ENCODE peak calls at places on chromosome 17, in ten cellular contexts. A is left ventricle myocardium inferior, D is right cardiac atrium, L is GM23248, U is ovary, K is stomach, G is mucosa of descending colon, J is DND-41, I is BE2C, Q is lower lobe of right lung. S is an unnamed sample.

GRCh38 chr17:57097832-57098421 is 12.9 kb downstream of the AKAP1 start:
- DNase-seq in J (no peak), K (no peak), D (peak; percentile 53), L (peak; percentile 68), I (peak; percentile 57), U (peak; percentile 51), A (no peak), Q (no peak), G (no peak), S (no peak)

GRCh38 chr17:81685108-81685507 is 1.3 kb downstream of the HGS start:
- DNase-seq in G (no peak), A (no peak), K (no peak), L (peak; percentile 96), I (no peak), D (no peak), J (peak; percentile 44), U (no peak), Q (no peak), S (no peak)

GRCh38 chr17:43952351-43952723 is 1.4 kb downstream of the PYY start:
- DNase-seq in U (no peak), I (no peak), K (no peak), Q (no peak), D (no peak), L (peak; percentile 34), J (no peak), G (peak; percentile 29), A (no peak), S (no peak)

GRCh38 chr17:73352261-73352660 is 40.5 kb upstream of the CDC42EP4 start:
- DNase-seq in Q (no peak), I (no peak), L (no peak), G (no peak), A (no peak), U (no peak), J (no peak), K (no peak), D (peak; percentile 21), S (no peak)

GRCh38 chr17:57517519-57518342 is 227.4 kb downstream of the CCDC182 start:
- DNase-seq in J (no peak), A (no peak), K (no peak), I (no peak), Q (no peak), D (no peak), L (no peak), U (no peak), G (no peak), S (no peak)

GRCh38 chr17:7017827-7018200 is 5.0 kb upstream of the BCL6B start:
- DNase-seq in G (no peak), Q (no peak), J (peak; percentile 43), U (peak; percentile 34), L (no peak), K (no peak), D (no peak), I (no peak), A (no peak), S (no peak)

GRCh38 chr17:32927724-32928526 is at the start of gene TMEM98:
- DNase-seq in G (peak; percentile 53), I (peak; percentile 12), L (peak; percentile 73), D (peak; percentile 77), U (peak; percentile 53), K (peak; percentile 43), A (peak; percentile 20), Q (no peak), J (no peak), S (no peak)

GRCh38 chr17:32523827-32524552 is 37.2 kb downstream of the CDK5R1 start:
- DNase-seq in Q (no peak), L (no peak), I (no peak), J (no peak), D (no peak), K (no peak), U (no peak), A (no peak), G (no peak), S (no peak)

GRCh38 chr17:78434455-78435329 is 56.2 kb downstream of the PGS1 start:
- DNase-seq in I (peak; percentile 43), Q (no peak), D (peak; percentile 47), J (no peak), A (no peak), U (no peak), L (no peak), G (no peak), K (no peak), S (no peak)

GRCh38 chr17:57747221-57748017 is 2.3 kb upstream of the CCDC182 start:
- DNase-seq in Q (no peak), I (peak; percentile 57), D (no peak), G (no peak), U (peak; percentile 43), K (peak; percentile 38), A (no peak), J (peak; percentile 69), L (peak; percentile 74), S (peak; percentile 18)

GRCh38 chr17:8366231-8366630 is 10.3 kb downstream of the KRABD2 start:
- DNase-seq in A (no peak), I (no peak), Q (no peak), L (peak; percentile 81), D (no peak), K (no peak), J (no peak), G (no peak), U (no peak), S (no peak)

GRCh38 chr17:76243826-76244679 is 3.8 kb upstream of the RNF157 start:
- DNase-seq in U (no peak), I (no peak), Q (no peak), L (no peak), D (no peak), A (no peak), G (no peak), J (peak; percentile 73), K (no peak), S (no peak)

GRCh38 chr17:76247304-76247703 is 7.0 kb upstream of the RNF157 start:
- DNase-seq in K (no peak), L (no peak), G (no peak), D (no peak), U (no peak), I (no peak), J (no peak), Q (no peak), A (no peak), S (no peak)

GRCh38 chr17:76248013-76248782 is 7.9 kb upstream of the RNF157 start:
- DNase-seq in D (no peak), L (no peak), A (no peak), Q (no peak), G (no peak), K (peak; percentile 28), I (no peak), J (no peak), U (no peak), S (no peak)

GRCh38 chr17:76250141-76250540 is 9.8 kb upstream of the RNF157 start:
- DNase-seq in I (no peak), A (no peak), G (no peak), D (no peak), U (no peak), J (no peak), Q (no peak), K (no peak), L (no peak), S (no peak)

GRCh38 chr17:76246080-76247066 is 6.1 kb upstream of the RNF157 start:
- DNase-seq in L (peak; percentile 41), G (no peak), K (no peak), J (peak; percentile 72), I (no peak), U (no peak), D (no peak), A (no peak), Q (no peak), S (no peak)
- H3K4me1 ChIP-seq in L (peaks cover 3% of the 10 kb centered on the region), G (peaks cover 12% of the 10 kb centered on the region), K (peaks cover 13% of the 10 kb centered on the region), J (peaks cover 30% of the 10 kb centered on the region), I (no peaks in the 10 kb centered on the region), U (no peaks in the 10 kb centered on the region), D (no peaks in the 10 kb centered on the region), A (peaks cover 8% of the 10 kb centered on the region), Q (peaks cover 24% of the 10 kb centered on the region), S (peaks cover 36% of the 10 kb centered on the region)

DNA sequence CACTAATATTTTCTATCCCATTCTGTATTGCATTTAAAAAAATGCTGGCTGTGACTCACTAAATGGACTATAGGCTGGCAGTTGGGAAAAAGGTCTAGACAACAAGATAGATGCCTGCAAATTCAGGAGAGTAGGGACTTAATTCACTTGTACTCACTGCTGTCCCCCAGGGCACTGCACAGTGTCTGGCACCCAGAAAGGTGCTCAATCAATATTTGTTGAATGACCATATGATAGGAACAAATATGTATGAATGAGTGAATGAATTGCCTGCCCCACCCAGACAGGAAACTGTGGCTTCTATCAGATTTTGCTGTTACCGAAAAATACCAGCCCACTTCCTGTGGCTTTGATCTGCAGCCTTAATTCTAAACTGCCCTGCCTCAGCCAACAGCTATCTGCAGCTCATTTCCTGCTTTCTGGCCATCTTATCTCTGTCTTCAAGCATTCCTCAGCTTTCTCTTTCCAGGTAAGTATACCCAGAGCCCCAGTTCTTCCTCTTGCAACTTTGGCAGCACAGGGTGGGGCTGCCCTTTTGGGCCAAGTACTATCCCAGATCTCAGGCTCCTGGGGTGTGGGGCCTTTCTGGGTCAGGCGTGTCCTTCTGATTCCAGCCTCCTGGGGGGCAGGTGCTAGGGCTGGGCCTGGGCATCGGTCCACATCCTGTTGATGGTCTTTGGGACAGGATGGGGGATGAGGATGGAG is 15.3 kb upstream of the TNS4 start:
- DNase-seq in G (peak; percentile 74), J (peak; percentile 92), D (no peak), K (no peak), L (peak; percentile 67), A (no peak), I (no peak), U (no peak), Q (no peak), S (peak; percentile 63)
- H3K4me1 ChIP-seq in G (peaks cover 23% of the 10 kb centered on the region), J (peaks cover 67% of the 10 kb centered on the region), D (no peaks in the 10 kb centered on the region), K (peaks cover 47% of the 10 kb centered on the region), L (peaks cover 45% of the 10 kb centered on the region), A (peaks cover 11% of the 10 kb centered on the region), I (no peaks in the 10 kb centered on the region), U (no peaks in the 10 kb centered on the region), Q (peaks cover 32% of the 10 kb centered on the region), S (peaks cover 48% of the 10 kb centered on the region)

GRCh38 chr17:5431929-5432556 is 6.9 kb downstream of the C1QBP start:
- DNase-seq in U (no peak), I (no peak), J (no peak), L (no peak), Q (no peak), K (no peak), D (no peak), G (no peak), A (no peak), S (no peak)
- H3K4me1 ChIP-seq in U (no peaks in the 10 kb centered on the region), I (no peaks in the 10 kb centered on the region), J (peaks cover 19% of the 10 kb centered on the region), L (peaks cover 4% of the 10 kb centered on the region), Q (peaks cover 12% of the 10 kb centered on the region), K (peaks cover 25% of the 10 kb centered on the region), D (no peaks in the 10 kb centered on the region), G (peaks cover under 1% of the 10 kb centered on the region), A (peaks cover 24% of the 10 kb centered on the region), S (peaks cover 6% of the 10 kb centered on the region)

DNA sequence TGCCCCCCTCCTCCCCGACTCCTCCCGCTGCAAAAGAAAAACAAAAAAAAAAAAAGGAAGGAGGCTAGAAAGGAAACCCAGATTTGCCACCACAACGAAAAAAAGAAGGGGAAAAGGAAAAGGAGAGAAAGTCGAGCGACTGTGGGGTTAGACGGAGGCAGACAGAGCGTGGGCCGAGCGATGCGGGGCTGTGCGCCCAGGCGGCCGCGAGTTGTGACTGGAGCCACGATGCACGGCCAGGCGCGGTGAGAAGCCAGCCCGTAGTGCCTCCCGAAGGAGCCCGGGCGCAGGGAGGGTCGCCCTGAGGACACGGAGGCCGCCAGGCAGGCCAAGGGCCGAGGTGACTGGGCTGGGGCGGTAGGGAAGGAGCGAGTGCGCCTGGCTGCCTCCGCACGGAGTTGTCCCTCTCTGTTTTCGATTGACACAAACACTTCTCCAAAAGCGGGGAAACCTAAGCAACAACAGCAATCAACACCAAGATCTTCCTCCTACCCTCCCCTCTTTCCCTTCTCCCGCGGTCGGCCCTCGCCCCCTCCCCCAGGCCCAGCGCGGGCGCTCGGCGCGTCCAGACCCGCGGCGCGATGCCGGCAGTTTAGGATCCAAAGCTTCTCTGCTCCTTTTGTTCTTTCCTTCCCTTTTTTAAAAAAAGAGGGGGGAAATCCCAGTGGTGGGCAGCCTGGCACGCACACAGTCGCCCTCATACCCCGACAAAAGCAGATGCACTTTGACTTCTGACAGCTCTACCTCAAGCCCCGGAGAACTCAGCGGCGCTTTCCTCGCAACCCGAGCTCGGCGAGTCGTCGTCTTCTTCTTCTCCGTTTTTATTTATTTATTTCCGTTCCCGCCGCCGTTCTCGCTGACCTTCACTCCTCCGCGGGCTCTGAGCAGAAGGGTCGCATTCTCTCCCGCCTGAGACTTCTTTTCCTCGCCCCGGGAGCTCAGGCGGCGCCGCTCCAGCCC is at the start of gene LHX1:
- DNase-seq in L (no peak), D (no peak), Q (no peak), G (no peak), U (no peak), K (no peak), I (no peak), J (no peak), A (no peak), S (no peak)
- H3K4me1 ChIP-seq in L (no peaks in the 10 kb centered on the region), D (peaks cover 21% of the 10 kb centered on the region), Q (peaks cover 72% of the 10 kb centered on the region), G (peaks cover 60% of the 10 kb centered on the region), U (peaks cover 14% of the 10 kb centered on the region), K (peaks cover 82% of the 10 kb centered on the region), I (peaks cover 21% of the 10 kb centered on the region), J (no peaks in the 10 kb centered on the region), A (peaks cover 81% of the 10 kb centered on the region), S (peaks cover 79% of the 10 kb centered on the region)